ENCODE peak calls at places on chromosomes 13 and 19, in ten cellular contexts. H is DND-41; J is NCI-H345; A is head of caudate nucleus; X is NCI-H1105; D is naive thymus-derived CD8-positive, alpha-beta T cell; O is LoVo; T is Kasumi-1; M is dorsolateral prefrontal cortex; F is CD4-positive, alpha-beta T cell. L is an unnamed sample.

GRCh38 chr13:43894438-43894837 is 14.7 kb downstream of the LACC1 start:
- DNase-seq in H (no peak), J (no peak), A (no peak), X (no peak), D (no peak), O (no peak), T (peak; percentile 29), M (no peak), F (no peak), L (no peak)

GRCh38 chr13:23966691-23967615 is 69.7 kb upstream of the C1QTNF9B start:
- DNase-seq in H (no peak), J (no peak), A (no peak), X (no peak), D (peak; percentile 49), O (peak; percentile 43), T (no peak), M (no peak), F (no peak), L (no peak)

GRCh38 chr19:28314771-28315170 is 898.2 kb downstream of the UQCRFS1 start:
- DNase-seq in H (no peak), J (no peak), A (no peak), X (no peak), D (no peak), O (no peak), T (no peak), M (no peak), F (no peak), L (no peak)

GRCh38 chr13:75836441-75836840 is 200.3 kb downstream of the LMO7 start:
- DNase-seq in H (no peak), J (peak; percentile 81), A (no peak), X (no peak), D (no peak), O (no peak), T (no peak), M (no peak), F (no peak), L (no peak)

GRCh38 chr13:51825681-51826254 is 19.2 kb downstream of the TMEM272 start:
- DNase-seq in H (no peak), J (no peak), A (no peak), X (no peak), D (no peak), O (no peak), T (no peak), M (no peak), F (no peak), L (no peak)

GRCh38 chr13:107554355-107554905 is 660.9 kb downstream of the LIG4 start:
- DNase-seq in H (no peak), J (peak; percentile 53), A (no peak), X (peak; percentile 5), D (no peak), O (no peak), T (no peak), M (no peak), F (no peak), L (no peak)

GRCh38 chr19:56333506-56333905 is 18.9 kb upstream of the ZSCAN5A start:
- DNase-seq in H (peak; percentile 51), J (peak; percentile 17), A (no peak), X (peak; percentile 49), D (peak; percentile 34), O (peak; percentile 54), T (peak; percentile 61), M (no peak), F (peak; percentile 15), L (no peak)

GRCh38 chr13:110989331-110989730 is 74.5 kb upstream of the ANKRD10 start:
- DNase-seq in H (no peak), J (no peak), A (no peak), X (no peak), D (no peak), O (no peak), T (no peak), M (no peak), F (no peak), L (no peak)

GRCh38 chr19:884420-885211 is 8.4 kb downstream of the MED16 start:
- DNase-seq in H (no peak), J (no peak), A (no peak), X (no peak), D (no peak), O (no peak), T (no peak), M (no peak), F (no peak), L (no peak)

GRCh38 chr19:16702123-16702522 is 17.5 kb upstream of the NWD1 start:
- DNase-seq in H (no peak), J (no peak), A (no peak), X (no peak), D (no peak), O (no peak), T (no peak), M (no peak), F (no peak), L (no peak)

GRCh38 chr19:21694171-21694906 is 73.0 kb downstream of the ZNF100 start:
- DNase-seq in H (no peak), J (no peak), A (no peak), X (no peak), D (no peak), O (no peak), T (no peak), M (no peak), F (no peak), L (no peak)

GRCh38 chr13:113996912-113997745 is 23.3 kb upstream of the C13orf46 start:
- DNase-seq in H (no peak), J (no peak), A (no peak), X (no peak), D (no peak), O (no peak), T (no peak), M (no peak), F (no peak), L (peak; percentile 37)

GRCh38 chr19:16726916-16727315 is 7.3 kb downstream of the NWD1 start:
- DNase-seq in H (no peak), J (no peak), A (no peak), X (no peak), D (no peak), O (no peak), T (no peak), M (no peak), F (no peak), L (no peak)

GRCh38 chr13:96768524-96768923 is 225.8 kb downstream of the OXGR1 start:
- DNase-seq in H (no peak), J (no peak), A (no peak), X (no peak), D (no peak), O (no peak), T (no peak), M (no peak), F (no peak), L (no peak)

GRCh38 chr13:25966086-25966485 is 85.7 kb downstream of the SHISA2 start:
- DNase-seq in H (no peak), J (no peak), A (no peak), X (no peak), D (no peak), O (no peak), T (no peak), M (no peak), F (no peak), L (no peak)

GRCh38 chr13:31207630-31208549 is 8.1 kb downstream of the B3GLCT start:
- DNase-seq in H (no peak), J (peak; percentile 22), A (no peak), X (peak; percentile 44), D (no peak), O (no peak), T (peak; percentile 10), M (no peak), F (no peak), L (no peak)

GRCh38 chr13:104014803-104015645 is 948.8 kb upstream of the SLC10A2 start:
- DNase-seq in H (no peak), J (no peak), A (no peak), X (no peak), D (no peak), O (no peak), T (no peak), M (no peak), F (no peak), L (no peak)

GRCh38 chr13:111322001-111322915 is 1.8 kb downstream of the TEX29 start:
- DNase-seq in H (no peak), J (no peak), A (no peak), X (no peak), D (no peak), O (no peak), T (no peak), M (no peak), F (no peak), L (no peak)

GRCh38 chr19:49952475-49952829 is 8.5 kb downstream of the SIGLEC11 start:
- DNase-seq in H (no peak), J (no peak), A (no peak), X (no peak), D (no peak), O (no peak), T (no peak), M (no peak), F (no peak), L (no peak)

GRCh38 chr19:48006762-48007161 is 12.3 kb downstream of the ELSPBP1 start:
- DNase-seq in H (peak; percentile 8), J (no peak), A (no peak), X (no peak), D (no peak), O (no peak), T (no peak), M (no peak), F (no peak), L (no peak)

GRCh38 chr19:41327499-41328156 is 17.7 kb downstream of the CCDC97 start:
- DNase-seq in H (no peak), J (peak; percentile 9), A (peak; percentile 61), X (no peak), D (peak; percentile 82), O (peak; percentile 50), T (peak; percentile 82), M (no peak), F (peak; percentile 64), L (peak; percentile 92)

GRCh38 chr13:23321534-23322241 is 111.8 kb downstream of the SACS start:
- DNase-seq in H (no peak), J (no peak), A (no peak), X (no peak), D (no peak), O (peak; percentile 50), T (no peak), M (no peak), F (no peak), L (no peak)

GRCh38 chr13:23903906-23904280 is 6.6 kb upstream of the C1QTNF9B start:
- DNase-seq in H (no peak), J (no peak), A (no peak), X (no peak), D (no peak), O (no peak), T (no peak), M (no peak), F (no peak), L (no peak)

GRCh38 chr19:50196322-50196932 is 7.0 kb upstream of the MYH14 start:
- DNase-seq in H (no peak), J (no peak), A (no peak), X (no peak), D (no peak), O (no peak), T (no peak), M (no peak), F (no peak), L (no peak)

GRCh38 chr13:95677564-95678386 is 836 bp downstream of the DNAJC3 start:
- DNase-seq in H (no peak), J (no peak), A (peak; percentile 71), X (no peak), D (peak; percentile 18), O (peak; percentile 2), T (no peak), M (peak; percentile 32), F (no peak), L (no peak)